ENCODE peak calls at places on chromosome 15, in four cellular contexts. Y is GM23338, C is breast epithelium, F is coronary artery. O is an unnamed sample.

GRCh38 chr15:68080783-68081182 is 26.7 kb downstream of the PIAS1 start:
- DNase-seq in Y (no peak), C (no peak), F (no peak), O (no peak)

GRCh38 chr15:35141743-35142356 is 56.8 kb upstream of the NANOGP8 start:
- DNase-seq in Y (no peak), C (no peak), F (no peak), O (no peak)

GRCh38 chr15:95267476-95267875 is 1036.1 kb downstream of the MCTP2 start:
- DNase-seq in Y (no peak), C (no peak), F (no peak), O (no peak)

GRCh38 chr15:69719527-69719926 is 266.9 kb downstream of the RPLP1 start:
- DNase-seq in Y (no peak), C (no peak), F (no peak), O (no peak)

GRCh38 chr15:87961851-87962816 is 294.4 kb downstream of the NTRK3 start:
- DNase-seq in Y (no peak), C (no peak), F (no peak), O (no peak)

GRCh38 chr15:38699633-38700230 is 135.1 kb upstream of the RASGRP1 start:
- DNase-seq in Y (peak), C (peak), F (no peak), O (no peak)

GRCh38 chr15:35686347-35686746 is 140.4 kb upstream of the DPH6 start:
- DNase-seq in Y (no peak), C (no peak), F (no peak), O (no peak)

GRCh38 chr15:64029111-64029510 is 17.2 kb downstream of the DAPK2 start:
- DNase-seq in Y (no peak), C (no peak), F (no peak), O (peak)

GRCh38 chr15:33860749-33861148 is 107.5 kb upstream of the CHRM5 start:
- DNase-seq in Y (no peak), C (no peak), F (no peak), O (no peak)

GRCh38 chr15:78873796-78874761 is 1.4 kb downstream of the MORF4L1 start:
- DNase-seq in Y (peak), C (no peak), F (no peak), O (no peak)

GRCh38 chr15:77784361-77785292 is 151.9 kb upstream of the LINGO1 start:
- DNase-seq in Y (peak), C (no peak), F (no peak), O (no peak)

GRCh38 chr15:70480196-70480856 is 283.0 kb downstream of the UACA start:
- DNase-seq in Y (no peak), C (no peak), F (no peak), O (no peak)

GRCh38 chr15:63114465-63114864 is 7.2 kb upstream of the LACTB start:
- DNase-seq in Y (no peak), C (no peak), F (no peak), O (no peak)

GRCh38 chr15:34055868-34056595 is 17.0 kb upstream of the AVEN start:
- DNase-seq in Y (no peak), C (no peak), F (no peak), O (no peak)

GRCh38 chr15:34246276-34247010 is 21.6 kb downstream of the EMC4 start:
- DNase-seq in Y (no peak), C (no peak), F (no peak), O (no peak)

GRCh38 chr15:87575896-87576295 is 680.6 kb downstream of the NTRK3 start:
- DNase-seq in Y (no peak), C (no peak), F (no peak), O (no peak)

GRCh38 chr15:96457852-96458251 is 127.4 kb downstream of the NR2F2 start:
- DNase-seq in Y (no peak), C (no peak), F (no peak), O (no peak)

GRCh38 chr15:77497108-77497737 is 76.5 kb downstream of the HMG20A start:
- DNase-seq in Y (no peak), C (peak), F (no peak), O (peak)

GRCh38 chr15:58549780-58550064 is 117.9 kb downstream of the LIPC start:
- DNase-seq in Y (no peak), C (no peak), F (no peak), O (no peak)

GRCh38 chr15:62545392-62546227 is 380.5 kb upstream of the C2CD4B start:
- DNase-seq in Y (no peak), C (peak), F (no peak), O (peak)

GRCh38 chr15:65369148-65369547 is 8.7 kb downstream of the IGDCC3 start:
- DNase-seq in Y (no peak), C (no peak), F (no peak), O (no peak)

GRCh38 chr15:78244101-78244500 is 9.7 kb upstream of the ACSBG1 start:
- DNase-seq in Y (no peak), C (peak), F (no peak), O (no peak)

GRCh38 chr15:58748040-58748786 is 1.3 kb downstream of the ADAM10 start:
- DNase-seq in Y (no peak), C (no peak), F (no peak), O (no peak)

GRCh38 chr15:100131321-100132224 is 210.2 kb downstream of the ADAMTS17 start:
- DNase-seq in Y (peak), C (no peak), F (peak), O (no peak)
- H3K27ac ChIP-seq in Y (no peak), C (no peak), F (peak), O (no peak)

DNA sequence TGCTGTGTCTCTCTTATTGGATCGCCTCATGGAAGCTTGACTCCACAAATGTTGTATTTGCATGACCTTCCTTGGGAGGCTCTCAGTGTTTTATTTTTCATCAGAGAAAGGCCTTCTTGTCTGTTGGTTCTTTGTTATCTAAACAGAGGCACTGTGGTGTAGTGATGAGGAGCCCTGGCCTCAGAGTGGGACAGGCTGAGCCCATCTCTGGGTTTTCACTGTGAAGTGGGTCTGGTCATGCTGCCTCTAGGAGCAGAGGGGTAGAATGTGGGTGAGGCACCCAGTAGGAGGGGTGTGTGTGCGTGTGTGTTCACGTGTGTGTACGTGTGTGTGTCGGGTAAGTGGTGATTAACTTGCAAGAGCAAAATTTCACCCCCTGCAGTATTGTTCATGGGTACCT is 14.4 kb downstream of the KLF13 start:
- DNase-seq in Y (no peak), C (no peak), F (no peak), O (no peak)
- H3K27ac ChIP-seq in Y (no peak), C (peak), F (no peak), O (peak)

DNA sequence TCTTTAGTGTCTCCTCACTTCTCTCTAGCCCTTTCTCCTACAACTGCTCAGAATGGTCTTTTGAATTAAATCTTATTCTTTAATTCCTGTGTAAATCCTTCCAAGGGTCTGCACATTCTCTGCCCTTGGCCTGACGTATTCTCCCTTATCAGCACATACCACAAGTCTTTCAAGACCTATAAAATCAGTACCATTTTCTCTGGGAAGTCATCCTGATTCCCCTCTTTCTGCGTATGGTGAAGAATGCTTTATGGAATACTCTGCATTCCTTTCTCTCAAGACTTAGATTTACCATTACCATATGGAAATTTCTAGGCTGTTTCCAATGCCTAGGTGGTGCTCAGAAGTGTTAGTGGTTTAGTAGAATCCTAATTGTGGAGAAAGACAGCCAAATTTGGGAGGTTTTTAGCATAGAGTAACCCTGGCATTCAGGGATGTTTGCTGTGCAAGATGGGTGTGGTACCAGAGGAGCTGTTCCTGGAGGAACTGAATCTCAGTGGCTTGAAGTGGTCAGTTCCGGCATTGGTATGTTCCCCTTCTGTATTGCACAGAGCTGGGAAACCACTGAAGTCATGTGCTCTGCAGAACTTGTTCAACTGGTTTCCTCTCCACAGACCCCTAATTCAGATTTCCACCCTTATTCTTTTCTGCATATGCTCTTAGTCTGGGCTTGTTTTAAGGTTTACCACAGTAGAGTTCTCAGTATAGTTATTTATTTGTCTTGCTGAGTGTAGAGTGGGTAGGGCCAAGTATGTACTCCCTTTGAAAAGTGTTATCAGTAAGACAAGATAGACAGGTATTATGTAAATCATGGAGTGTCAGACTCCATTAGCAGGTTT is 24.5 kb downstream of the IQGAP1 start:
- DNase-seq in Y (peak), C (no peak), F (no peak), O (peak)
- H3K27ac ChIP-seq in Y (peak), C (peak), F (peak), O (peak)

DNA sequence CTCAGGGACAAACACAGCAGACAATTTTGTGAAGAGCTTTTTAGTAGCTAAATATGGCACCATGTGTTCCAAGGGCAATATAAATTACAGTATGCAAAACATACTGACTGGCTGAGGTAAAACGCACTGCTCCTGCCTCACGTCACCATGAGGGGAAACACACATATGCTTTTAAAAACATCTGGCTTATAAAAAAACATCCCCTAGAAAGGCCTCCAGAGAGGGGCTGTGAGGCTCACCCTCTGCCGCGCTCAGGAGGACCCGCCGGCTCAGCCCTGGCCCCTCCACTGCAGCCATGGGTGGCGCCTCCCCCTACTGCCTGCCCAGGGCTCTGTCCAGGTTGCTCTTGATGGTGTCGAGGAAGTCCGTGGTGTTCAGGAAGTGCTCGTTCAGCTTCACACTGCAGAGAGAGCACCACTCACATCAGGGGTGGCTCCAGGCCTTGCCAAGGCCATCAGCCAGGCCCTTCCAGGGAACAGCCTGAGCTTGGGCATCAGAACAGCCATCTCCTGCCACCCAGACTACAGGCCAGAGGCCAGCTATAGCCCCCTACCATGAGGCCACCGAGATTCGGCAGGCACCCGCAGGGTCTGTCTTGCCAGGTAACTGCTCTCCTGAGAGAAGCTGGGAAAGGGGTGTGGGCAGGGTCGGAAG is 18.2 kb downstream of the IDH2 start:
- DNase-seq in Y (no peak), C (no peak), F (no peak), O (no peak)
- H3K27ac ChIP-seq in Y (no peak), C (no peak), F (no peak), O (no peak)

DNA sequence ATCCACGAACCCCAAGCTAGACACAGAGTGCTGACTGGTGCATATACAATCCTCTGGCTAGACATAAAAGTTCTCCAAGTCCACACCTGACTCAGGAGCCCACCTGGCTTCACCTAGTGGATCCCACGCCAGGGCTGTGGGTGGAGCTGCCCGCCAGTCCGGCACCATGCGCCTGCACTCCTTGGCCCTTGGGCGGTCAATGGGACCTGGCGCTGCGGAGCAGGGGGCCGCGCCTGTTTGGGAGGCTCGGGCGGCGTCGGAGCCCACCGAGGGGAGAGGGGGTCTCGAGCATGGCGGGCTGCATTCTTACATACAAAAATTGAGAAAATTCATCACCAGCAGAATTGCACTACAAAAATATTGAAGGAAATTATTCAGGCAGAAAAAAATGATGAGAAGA is 120.7 kb upstream of the FAN1 start:
- DNase-seq in Y (no peak), C (no peak), F (no peak), O (no peak)
- H3K27ac ChIP-seq in Y (no peak), C (no peak), F (no peak), O (no peak)

GRCh38 chr15:23065836-23066235 is 26.5 kb upstream of the TUBGCP5 start:
- DNase-seq in Y (no peak), C (no peak), F (no peak), O (no peak)
- H3K27ac ChIP-seq in Y (no peak), C (no peak), F (no peak), O (no peak)

DNA sequence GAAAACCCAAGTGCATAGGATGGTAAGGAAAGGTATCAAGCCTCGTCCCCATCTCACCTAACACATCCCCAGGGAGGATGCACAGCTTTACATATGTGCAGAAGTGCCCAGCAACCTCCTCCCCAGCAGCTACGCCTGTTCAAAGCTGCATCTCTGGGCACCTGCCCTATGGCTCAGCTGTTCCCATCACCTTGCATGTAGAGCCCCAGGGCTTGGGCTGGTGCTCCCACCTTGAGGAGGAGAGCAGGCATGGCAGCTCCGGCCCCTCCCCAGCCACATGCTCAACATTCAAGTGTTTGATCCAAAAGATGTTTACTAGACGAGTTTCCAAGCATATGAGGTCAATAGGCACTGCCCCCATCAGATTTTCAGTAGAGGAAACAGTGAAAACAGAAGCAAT is 173.5 kb downstream of the ATP10A start:
- DNase-seq in Y (peak), C (peak), F (no peak), O (no peak)
- H3K27ac ChIP-seq in Y (no peak), C (no peak), F (no peak), O (no peak)

DNA sequence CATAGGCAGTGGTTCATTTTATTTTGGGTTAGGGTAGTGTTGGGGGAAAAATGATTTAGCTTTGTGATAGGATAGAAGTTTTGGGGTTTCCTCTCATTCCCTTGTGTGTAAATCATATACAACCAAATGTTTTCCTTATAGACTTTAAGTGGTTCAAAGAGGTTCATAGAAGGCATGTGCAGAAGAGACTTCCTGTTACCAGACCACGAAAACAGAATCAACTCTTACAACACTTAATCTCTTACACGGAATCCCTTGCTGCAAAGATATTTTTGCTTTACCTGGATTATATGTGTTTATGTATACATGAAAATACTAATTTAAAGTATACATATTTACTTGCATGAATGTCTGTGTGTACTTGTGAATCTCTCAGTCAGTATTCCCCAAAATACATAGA is 2.9 kb downstream of the TMOD2 start:
- DNase-seq in Y (no peak), C (no peak), F (no peak), O (no peak)
- H3K27ac ChIP-seq in Y (no peak), C (no peak), F (no peak), O (no peak)

GRCh38 chr15:81779181-81779580 is 266.6 kb downstream of the MEX3B start:
- DNase-seq in Y (no peak), C (no peak), F (no peak), O (no peak)
- H3K27ac ChIP-seq in Y (no peak), C (no peak), F (no peak), O (no peak)

GRCh38 chr15:98720577-98720976 is 72.2 kb downstream of the IGF1R start:
- DNase-seq in Y (no peak), C (no peak), F (no peak), O (no peak)
- H3K27ac ChIP-seq in Y (no peak), C (no peak), F (peak), O (no peak)

O was measured in substantia nigra.